ENCODE peak calls at places on chromosome 13, in nine cellular contexts. One of them, this sample, is unnamed.

GRCh38 chr13:67106502-67107057 is 123.6 kb downstream of the PCDH9 start:
- DNase-seq in mammary epithelial cell: no peak
- DNase-seq in ascending aorta: no peak
- DNase-seq in foreskin keratinocyte: no peak
- DNase-seq in AG09309: no peak
- DNase-seq in dorsolateral prefrontal cortex: no peak
- DNase-seq in breast epithelium: no peak
- DNase-seq in GM13976: no peak
- DNase-seq in Peyer's patch: no peak
- DNase-seq in this sample: no peak

GRCh38 chr13:20191311-20191901 is 1.3 kb downstream of the GJB2 start:
- DNase-seq in mammary epithelial cell: no peak
- DNase-seq in ascending aorta: no peak
- DNase-seq in foreskin keratinocyte: peak
- DNase-seq in AG09309: no peak
- DNase-seq in dorsolateral prefrontal cortex: no peak
- DNase-seq in breast epithelium: no peak
- DNase-seq in GM13976: no peak
- DNase-seq in Peyer's patch: peak
- DNase-seq in this sample: no peak

GRCh38 chr13:48818495-48818961 is 157.2 kb upstream of the FNDC3A start:
- DNase-seq in mammary epithelial cell: peak
- DNase-seq in ascending aorta: no peak
- DNase-seq in foreskin keratinocyte: peak
- DNase-seq in AG09309: peak
- DNase-seq in dorsolateral prefrontal cortex: no peak
- DNase-seq in breast epithelium: no peak
- DNase-seq in GM13976: no peak
- DNase-seq in Peyer's patch: no peak
- DNase-seq in this sample: no peak

GRCh38 chr13:82654851-82655517 is 1227.3 kb downstream of the SLITRK1 start:
- DNase-seq in mammary epithelial cell: peak
- DNase-seq in ascending aorta: peak
- DNase-seq in foreskin keratinocyte: peak
- DNase-seq in AG09309: peak
- DNase-seq in dorsolateral prefrontal cortex: no peak
- DNase-seq in breast epithelium: peak
- DNase-seq in GM13976: no peak
- DNase-seq in Peyer's patch: peak
- DNase-seq in this sample: no peak

GRCh38 chr13:24713022-24713421 is 32.8 kb downstream of the ATP12A start:
- DNase-seq in mammary epithelial cell: no peak
- DNase-seq in ascending aorta: no peak
- DNase-seq in foreskin keratinocyte: no peak
- DNase-seq in AG09309: no peak
- DNase-seq in dorsolateral prefrontal cortex: no peak
- DNase-seq in breast epithelium: no peak
- DNase-seq in GM13976: no peak
- DNase-seq in Peyer's patch: no peak
- DNase-seq in this sample: no peak

GRCh38 chr13:21736926-21737325 is 66.1 kb downstream of the FGF9 start:
- DNase-seq in mammary epithelial cell: no peak
- DNase-seq in ascending aorta: no peak
- DNase-seq in foreskin keratinocyte: no peak
- DNase-seq in AG09309: no peak
- DNase-seq in dorsolateral prefrontal cortex: no peak
- DNase-seq in breast epithelium: no peak
- DNase-seq in GM13976: no peak
- DNase-seq in Peyer's patch: no peak
- DNase-seq in this sample: no peak

GRCh38 chr13:21139374-21139773 is 37.0 kb downstream of the SKA3 start:
- DNase-seq in mammary epithelial cell: no peak
- DNase-seq in ascending aorta: no peak
- DNase-seq in foreskin keratinocyte: no peak
- DNase-seq in AG09309: no peak
- DNase-seq in dorsolateral prefrontal cortex: no peak
- DNase-seq in breast epithelium: no peak
- DNase-seq in GM13976: no peak
- DNase-seq in Peyer's patch: no peak
- DNase-seq in this sample: no peak

GRCh38 chr13:40370662-40371061 is 295.8 kb downstream of the FOXO1 start:
- DNase-seq in mammary epithelial cell: no peak
- DNase-seq in ascending aorta: no peak
- DNase-seq in foreskin keratinocyte: no peak
- DNase-seq in AG09309: no peak
- DNase-seq in dorsolateral prefrontal cortex: no peak
- DNase-seq in breast epithelium: no peak
- DNase-seq in GM13976: no peak
- DNase-seq in Peyer's patch: no peak
- DNase-seq in this sample: no peak

GRCh38 chr13:94712812-94713555 is 639 bp upstream of the SOX21 start:
- DNase-seq in mammary epithelial cell: peak
- DNase-seq in ascending aorta: no peak
- DNase-seq in foreskin keratinocyte: peak
- DNase-seq in AG09309: peak
- DNase-seq in dorsolateral prefrontal cortex: peak
- DNase-seq in breast epithelium: no peak
- DNase-seq in GM13976: peak
- DNase-seq in Peyer's patch: no peak
- DNase-seq in this sample: no peak

GRCh38 chr13:95924389-95924994 is 128.7 kb downstream of the UGGT2 start:
- DNase-seq in mammary epithelial cell: peak
- DNase-seq in ascending aorta: no peak
- DNase-seq in foreskin keratinocyte: peak
- DNase-seq in AG09309: peak
- DNase-seq in dorsolateral prefrontal cortex: no peak
- DNase-seq in breast epithelium: no peak
- DNase-seq in GM13976: no peak
- DNase-seq in Peyer's patch: no peak
- DNase-seq in this sample: no peak

GRCh38 chr13:93794197-93794885 is 567.7 kb downstream of the GPC6 start:
- DNase-seq in mammary epithelial cell: no peak
- DNase-seq in ascending aorta: no peak
- DNase-seq in foreskin keratinocyte: no peak
- DNase-seq in AG09309: no peak
- DNase-seq in dorsolateral prefrontal cortex: no peak
- DNase-seq in breast epithelium: no peak
- DNase-seq in GM13976: peak
- DNase-seq in Peyer's patch: no peak
- DNase-seq in this sample: no peak

GRCh38 chr13:113137656-113138292 is 15.2 kb downstream of the F10 start:
- DNase-seq in mammary epithelial cell: no peak
- DNase-seq in ascending aorta: no peak
- DNase-seq in foreskin keratinocyte: no peak
- DNase-seq in AG09309: no peak
- DNase-seq in dorsolateral prefrontal cortex: no peak
- DNase-seq in breast epithelium: no peak
- DNase-seq in GM13976: no peak
- DNase-seq in Peyer's patch: no peak
- DNase-seq in this sample: no peak

GRCh38 chr13:70054572-70054971 is 53.1 kb upstream of the ATXN8OS start:
- DNase-seq in mammary epithelial cell: no peak
- DNase-seq in ascending aorta: no peak
- DNase-seq in foreskin keratinocyte: no peak
- DNase-seq in AG09309: no peak
- DNase-seq in dorsolateral prefrontal cortex: no peak
- DNase-seq in breast epithelium: no peak
- DNase-seq in GM13976: no peak
- DNase-seq in Peyer's patch: no peak
- DNase-seq in this sample: no peak

GRCh38 chr13:50731400-50731799 is 112.1 kb downstream of the DLEU7 start:
- DNase-seq in mammary epithelial cell: peak
- DNase-seq in ascending aorta: no peak
- DNase-seq in foreskin keratinocyte: peak
- DNase-seq in AG09309: peak
- DNase-seq in dorsolateral prefrontal cortex: no peak
- DNase-seq in breast epithelium: peak
- DNase-seq in GM13976: no peak
- DNase-seq in Peyer's patch: no peak
- DNase-seq in this sample: no peak

GRCh38 chr13:113145911-113146598 is 12.4 kb upstream of the PROZ start:
- DNase-seq in mammary epithelial cell: no peak
- DNase-seq in ascending aorta: no peak
- DNase-seq in foreskin keratinocyte: no peak
- DNase-seq in AG09309: no peak
- DNase-seq in dorsolateral prefrontal cortex: no peak
- DNase-seq in breast epithelium: no peak
- DNase-seq in GM13976: no peak
- DNase-seq in Peyer's patch: no peak
- DNase-seq in this sample: no peak

GRCh38 chr13:65585346-65585745 is 1644.8 kb downstream of the PCDH9 start:
- DNase-seq in mammary epithelial cell: no peak
- DNase-seq in ascending aorta: no peak
- DNase-seq in foreskin keratinocyte: no peak
- DNase-seq in AG09309: no peak
- DNase-seq in dorsolateral prefrontal cortex: no peak
- DNase-seq in breast epithelium: no peak
- DNase-seq in GM13976: no peak
- DNase-seq in Peyer's patch: no peak
- DNase-seq in this sample: no peak

GRCh38 chr13:89568276-89568675 is 1779.2 kb upstream of the MIR17HG start:
- DNase-seq in mammary epithelial cell: no peak
- DNase-seq in ascending aorta: no peak
- DNase-seq in foreskin keratinocyte: peak
- DNase-seq in AG09309: no peak
- DNase-seq in dorsolateral prefrontal cortex: no peak
- DNase-seq in breast epithelium: no peak
- DNase-seq in GM13976: no peak
- DNase-seq in Peyer's patch: no peak
- DNase-seq in this sample: no peak

DNA sequence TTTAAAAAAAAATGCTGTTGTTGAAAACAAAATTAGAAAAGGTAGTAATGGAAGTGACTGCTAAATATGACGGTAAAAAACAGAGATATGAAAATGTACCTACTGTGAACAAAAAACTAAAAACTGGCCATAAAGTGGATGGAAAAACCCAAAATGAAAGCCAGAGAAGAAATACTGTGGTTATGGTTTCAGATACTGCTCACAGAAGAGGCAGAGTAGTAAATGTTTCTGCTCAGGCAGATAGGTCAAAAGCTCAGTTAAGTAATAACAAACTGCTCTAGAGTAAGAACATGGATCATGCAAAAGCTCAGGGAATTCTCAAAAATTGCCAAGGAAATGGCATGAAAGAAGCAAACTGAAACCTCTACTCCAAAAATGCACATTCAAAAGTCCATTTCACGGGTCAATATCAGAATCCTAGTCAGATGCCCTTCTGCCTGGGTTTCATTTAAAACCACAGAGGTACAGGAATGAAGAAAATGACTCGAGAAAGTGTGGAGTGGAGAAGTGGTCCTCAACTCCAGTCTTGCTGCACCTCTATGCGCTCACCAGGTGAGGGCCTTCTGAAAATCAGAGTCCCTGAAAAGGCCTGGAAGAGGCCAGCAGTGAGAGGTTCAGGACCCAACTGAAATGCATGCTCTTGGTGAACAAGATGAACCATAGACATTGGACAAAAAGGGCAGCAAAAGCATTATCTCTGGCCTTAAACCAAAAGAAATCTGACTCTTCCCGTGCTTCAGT is 315.0 kb upstream of the SPRY2 start:
- DNase-seq in mammary epithelial cell: no peak
- DNase-seq in ascending aorta: no peak
- DNase-seq in foreskin keratinocyte: no peak
- DNase-seq in AG09309: no peak
- DNase-seq in dorsolateral prefrontal cortex: no peak
- DNase-seq in breast epithelium: no peak
- DNase-seq in GM13976: no peak
- DNase-seq in Peyer's patch: no peak
- DNase-seq in this sample: no peak
- TF ChIP-seq CTCF in mammary epithelial cell: no peak
- TF ChIP-seq CTCF in ascending aorta: no peak
- TF ChIP-seq CTCF in foreskin keratinocyte: no peak
- TF ChIP-seq CTCF in AG09309: no peak
- TF ChIP-seq CTCF in dorsolateral prefrontal cortex: no peak
- TF ChIP-seq CTCF in breast epithelium: no peak
- TF ChIP-seq CTCF in GM13976: no peak
- TF ChIP-seq CTCF in Peyer's patch: no peak
- TF ChIP-seq CTCF in this sample: no peak

DNA sequence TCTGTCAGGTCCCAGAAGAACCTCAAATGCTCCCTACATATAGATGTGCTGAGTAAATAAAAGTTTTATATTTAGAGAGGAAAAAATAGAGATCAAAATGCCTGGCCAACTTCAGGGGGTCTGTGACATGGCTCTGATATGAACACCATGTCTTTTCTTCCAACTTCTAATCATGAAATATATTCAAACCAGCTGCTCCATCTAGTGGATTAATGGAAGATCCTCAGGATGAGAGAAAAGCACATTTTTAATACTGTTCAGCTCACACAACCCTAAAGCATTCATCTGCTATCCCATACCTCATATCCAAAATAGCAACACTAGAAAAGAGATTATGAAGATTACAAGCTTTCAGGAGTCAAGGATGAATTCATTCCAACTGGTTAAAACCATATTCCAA is 56.0 kb upstream of the DOCK9 start:
- DNase-seq in mammary epithelial cell: peak
- DNase-seq in ascending aorta: no peak
- DNase-seq in foreskin keratinocyte: no peak
- DNase-seq in AG09309: no peak
- DNase-seq in dorsolateral prefrontal cortex: no peak
- DNase-seq in breast epithelium: no peak
- DNase-seq in GM13976: no peak
- DNase-seq in Peyer's patch: no peak
- DNase-seq in this sample: no peak
- TF ChIP-seq CTCF in mammary epithelial cell: peak
- TF ChIP-seq CTCF in ascending aorta: peak
- TF ChIP-seq CTCF in foreskin keratinocyte: peak
- TF ChIP-seq CTCF in AG09309: peak
- TF ChIP-seq CTCF in dorsolateral prefrontal cortex: peak
- TF ChIP-seq CTCF in breast epithelium: peak
- TF ChIP-seq CTCF in GM13976: no peak
- TF ChIP-seq CTCF in Peyer's patch: peak
- TF ChIP-seq CTCF in this sample: no peak

GRCh38 chr13:63706751-63707150 is 2291.1 kb upstream of the PCDH20 start:
- DNase-seq in mammary epithelial cell: no peak
- DNase-seq in ascending aorta: no peak
- DNase-seq in foreskin keratinocyte: no peak
- DNase-seq in AG09309: no peak
- DNase-seq in dorsolateral prefrontal cortex: no peak
- DNase-seq in breast epithelium: no peak
- DNase-seq in GM13976: no peak
- DNase-seq in Peyer's patch: no peak
- DNase-seq in this sample: no peak
- TF ChIP-seq CTCF in mammary epithelial cell: no peak
- TF ChIP-seq CTCF in ascending aorta: no peak
- TF ChIP-seq CTCF in foreskin keratinocyte: no peak
- TF ChIP-seq CTCF in AG09309: no peak
- TF ChIP-seq CTCF in dorsolateral prefrontal cortex: no peak
- TF ChIP-seq CTCF in breast epithelium: no peak
- TF ChIP-seq CTCF in GM13976: no peak
- TF ChIP-seq CTCF in Peyer's patch: no peak
- TF ChIP-seq CTCF in this sample: no peak

DNA sequence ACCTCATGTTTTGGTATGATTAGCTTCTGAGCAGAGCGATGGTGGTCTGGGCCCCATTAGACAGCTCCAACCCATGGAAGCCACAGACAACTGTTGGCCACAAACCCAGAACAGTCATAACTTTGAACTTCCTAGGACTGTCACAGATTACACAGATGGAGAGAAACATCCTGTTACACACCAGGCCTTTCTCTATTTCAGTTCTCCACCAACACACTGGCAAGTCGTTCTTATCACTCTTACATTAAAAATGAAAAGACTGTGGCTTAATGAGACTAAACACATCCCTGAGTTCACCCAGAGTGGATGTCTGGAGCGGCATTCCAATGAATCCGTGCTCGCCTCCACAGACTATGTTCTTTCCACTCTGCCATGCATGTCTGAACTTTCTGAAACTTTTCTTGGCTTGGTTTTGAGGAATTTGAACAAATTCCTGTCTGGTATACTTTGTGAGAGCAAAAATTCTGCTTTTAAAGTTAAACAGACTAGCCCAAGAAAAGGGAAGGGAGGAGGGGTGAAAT is 109.1 kb downstream of the NALCN start:
- DNase-seq in mammary epithelial cell: no peak
- DNase-seq in ascending aorta: no peak
- DNase-seq in foreskin keratinocyte: no peak
- DNase-seq in AG09309: peak
- DNase-seq in dorsolateral prefrontal cortex: no peak
- DNase-seq in breast epithelium: no peak
- DNase-seq in GM13976: no peak
- DNase-seq in Peyer's patch: no peak
- DNase-seq in this sample: no peak
- TF ChIP-seq CTCF in mammary epithelial cell: no peak
- TF ChIP-seq CTCF in ascending aorta: no peak
- TF ChIP-seq CTCF in foreskin keratinocyte: no peak
- TF ChIP-seq CTCF in AG09309: no peak
- TF ChIP-seq CTCF in dorsolateral prefrontal cortex: no peak
- TF ChIP-seq CTCF in breast epithelium: no peak
- TF ChIP-seq CTCF in GM13976: no peak
- TF ChIP-seq CTCF in Peyer's patch: no peak
- TF ChIP-seq CTCF in this sample: no peak

This sample was measured in natural killer cell.